ENCODE peak calls at places on chromosome 20, in five cellular contexts. O is A549, Y is heart right ventricle, U is right cardiac atrium, D is pancreas. P is an unnamed sample.

GRCh38 chr20:51360451-51361230 is 181.9 kb downstream of the NFATC2 start:
- DNase-seq in D (no peak), U (no peak), O (peak; percentile 59), Y (no peak), P (no peak)

GRCh38 chr20:5127859-5128409 is 1.1 kb downstream of the CDS2 start:
- DNase-seq in D (no peak), Y (no peak), U (no peak), O (no peak), P (no peak)

GRCh38 chr20:63106765-63107448 is 100.1 kb upstream of the BHLHE23 start:
- DNase-seq in Y (no peak), U (peak; percentile 22), D (no peak), O (no peak), P (no peak)

GRCh38 chr20:45407783-45408645 is at the start of gene DBNDD2:
- DNase-seq in Y (peak; percentile 80), U (peak; percentile 58), D (no peak), O (no peak), P (peak; percentile 22)

GRCh38 chr20:325889-326644 is 715 bp downstream of the SOX12 start:
- DNase-seq in O (peak; percentile 45), Y (peak; percentile 57), D (peak; percentile 69), U (peak; percentile 92), P (peak; percentile 53)

GRCh38 chr20:48298851-48299484 is 513.7 kb upstream of the SULF2 start:
- DNase-seq in D (peak; percentile 49), U (no peak), O (peak; percentile 60), Y (peak; percentile 64), P (no peak)

GRCh38 chr20:23024701-23025100 is 10.4 kb upstream of the SSTR4 start:
- DNase-seq in D (no peak), O (no peak), Y (no peak), U (no peak), P (no peak)

GRCh38 chr20:62356948-62357667 is 10.0 kb downstream of the LAMA5 start:
- DNase-seq in Y (peak; percentile 87), D (no peak), O (no peak), U (peak; percentile 88), P (no peak)

GRCh38 chr20:25120462-25120861 is 38.5 kb upstream of the VSX1 start:
- DNase-seq in O (no peak), D (no peak), Y (no peak), U (no peak), P (no peak)

GRCh38 chr20:53291548-53291947 is 302.1 kb downstream of the ZNF217 start:
- DNase-seq in Y (no peak), U (no peak), D (no peak), O (no peak), P (no peak)

GRCh38 chr20:16588241-16588640 is 15.0 kb upstream of the KIF16B start:
- DNase-seq in O (no peak), Y (no peak), D (no peak), U (no peak), P (no peak)

GRCh38 chr20:25408170-25408547 is 686 bp downstream of the GINS1 start:
- DNase-seq in D (no peak), U (no peak), O (no peak), Y (no peak), P (no peak)

GRCh38 chr20:61288331-61288784 is 36.3 kb downstream of the CDH4 start:
- DNase-seq in Y (no peak), O (no peak), U (peak; percentile 63), D (no peak), P (no peak)

GRCh38 chr20:1424336-1424735 is 31.5 kb upstream of the FKBP1A start:
- DNase-seq in D (no peak), U (no peak), O (no peak), Y (no peak), P (no peak)

GRCh38 chr20:6558361-6558760 is 209.1 kb upstream of the BMP2 start:
- DNase-seq in U (no peak), Y (no peak), O (no peak), D (no peak), P (no peak)

GRCh38 chr20:62486431-62486954 is 10.7 kb upstream of the GATA5 start:
- DNase-seq in D (no peak), O (no peak), U (no peak), Y (no peak), P (no peak)

GRCh38 chr20:1876975-1877603 is 18.1 kb upstream of the SIRPA start:
- DNase-seq in O (peak; percentile 99), Y (no peak), D (no peak), U (no peak), P (no peak)

GRCh38 chr20:5996765-5997164 is 46.3 kb downstream of the MCM8 start:
- DNase-seq in D (no peak), U (no peak), Y (no peak), O (no peak), P (peak; percentile 5)

GRCh38 chr20:52312131-52312729 is 120.7 kb upstream of the ZFP64 start:
- DNase-seq in U (peak; percentile 43), D (peak; percentile 16), O (peak; percentile 55), Y (peak; percentile 40), P (peak; percentile 70)

GRCh38 chr20:6848992-6849391 is 81.5 kb downstream of the BMP2 start:
- DNase-seq in D (no peak), U (no peak), O (no peak), Y (no peak), P (no peak)

GRCh38 chr20:36528875-36529425 is 12.4 kb upstream of the MYL9 start:
- DNase-seq in Y (no peak), O (no peak), D (no peak), U (no peak), P (no peak)

GRCh38 chr20:41654292-41654691 is 36.1 kb upstream of the CHD6 start:
- DNase-seq in Y (no peak), D (no peak), O (no peak), U (no peak), P (no peak)

GRCh38 chr20:24098886-24099285 is 110.3 kb upstream of the GGTLC1 start:
- DNase-seq in Y (no peak), U (no peak), O (no peak), D (no peak), P (no peak)

DNA sequence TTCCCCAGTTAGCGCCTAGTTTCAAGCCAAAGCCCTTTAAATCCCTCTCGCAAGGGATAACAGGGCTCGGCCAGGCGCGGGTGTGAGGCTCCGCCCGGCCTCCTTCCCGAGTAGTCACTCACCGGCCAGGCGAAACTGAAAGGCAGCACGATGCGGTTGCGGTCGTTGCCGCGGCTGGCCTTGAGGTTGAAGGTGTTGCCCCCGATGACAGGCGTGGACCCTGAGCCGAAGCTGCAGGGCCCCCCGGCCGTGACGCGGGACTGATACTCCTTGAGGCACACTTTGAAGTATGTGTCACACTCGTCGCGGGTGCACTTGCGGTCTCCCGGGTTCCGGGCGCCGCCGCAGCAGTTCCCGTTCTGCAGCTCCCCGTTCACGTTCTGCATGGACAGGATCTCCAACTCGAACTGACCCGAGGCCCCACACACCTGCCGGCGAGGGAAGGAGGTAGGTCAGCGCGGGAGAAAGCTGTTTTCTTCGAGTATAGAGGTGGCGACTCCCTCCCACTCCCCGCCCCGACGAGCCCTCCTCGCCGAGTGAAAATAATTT is 1.1 kb downstream of the JAG1 start:
- DNase-seq in Y (peak; percentile 58), U (peak; percentile 87), O (no peak), D (peak; percentile 66), P (peak; percentile 69)
- H3K4me1 ChIP-seq in Y (peaks cover 24% of the 10 kb centered on the region), U (peaks cover 7% of the 10 kb centered on the region), O (peaks cover 43% of the 10 kb centered on the region), D (peaks cover 16% of the 10 kb centered on the region), P (no peaks in the 10 kb centered on the region)

GRCh38 chr20:43838703-43839060 is 76.0 kb upstream of the TOX2 start:
- DNase-seq in Y (no peak), U (no peak), O (no peak), D (no peak), P (no peak)
- H3K27ac ChIP-seq in Y (no peak overlapping the region), U (no peak overlapping the region), O (no peak overlapping the region), D (no peak overlapping the region), P (no peak overlapping the region)

GRCh38 chr20:38138086-38138777 is 26.8 kb downstream of the TGM2 start:
- DNase-seq in D (no peak), U (peak; percentile 37), O (no peak), Y (no peak), P (no peak)

GRCh38 chr20:38137441-38138037 is 27.5 kb downstream of the TGM2 start:
- DNase-seq in Y (no peak), U (peak; percentile 30), O (no peak), D (no peak), P (no peak)

GRCh38 chr20:38134427-38135281 is 30.4 kb downstream of the TGM2 start:
- DNase-seq in Y (no peak), O (no peak), D (no peak), U (peak; percentile 76), P (no peak)

GRCh38 chr20:38135641-38136420 is 29.2 kb downstream of the TGM2 start:
- DNase-seq in O (no peak), D (no peak), U (peak; percentile 58), Y (no peak), P (no peak)

GRCh38 chr20:38136421-38137245 is 28.4 kb downstream of the TGM2 start:
- DNase-seq in O (no peak), D (no peak), U (peak; percentile 53), Y (no peak), P (no peak)
- H3K4me1 ChIP-seq in O (peaks cover 45% of the 10 kb centered on the region), D (no peaks in the 10 kb centered on the region), U (peaks cover 15% of the 10 kb centered on the region), Y (peaks cover 52% of the 10 kb centered on the region), P (no peaks in the 10 kb centered on the region)

GRCh38 chr20:13865156-13865555 is 80.3 kb downstream of the NDUFAF5 start:
- DNase-seq in D (no peak), O (no peak), U (no peak), Y (no peak), P (no peak)
- H3K27ac ChIP-seq in D (no peak overlapping the region), O (no peak overlapping the region), U (no peak overlapping the region), Y (no peak overlapping the region), P (no peak overlapping the region)

DNA sequence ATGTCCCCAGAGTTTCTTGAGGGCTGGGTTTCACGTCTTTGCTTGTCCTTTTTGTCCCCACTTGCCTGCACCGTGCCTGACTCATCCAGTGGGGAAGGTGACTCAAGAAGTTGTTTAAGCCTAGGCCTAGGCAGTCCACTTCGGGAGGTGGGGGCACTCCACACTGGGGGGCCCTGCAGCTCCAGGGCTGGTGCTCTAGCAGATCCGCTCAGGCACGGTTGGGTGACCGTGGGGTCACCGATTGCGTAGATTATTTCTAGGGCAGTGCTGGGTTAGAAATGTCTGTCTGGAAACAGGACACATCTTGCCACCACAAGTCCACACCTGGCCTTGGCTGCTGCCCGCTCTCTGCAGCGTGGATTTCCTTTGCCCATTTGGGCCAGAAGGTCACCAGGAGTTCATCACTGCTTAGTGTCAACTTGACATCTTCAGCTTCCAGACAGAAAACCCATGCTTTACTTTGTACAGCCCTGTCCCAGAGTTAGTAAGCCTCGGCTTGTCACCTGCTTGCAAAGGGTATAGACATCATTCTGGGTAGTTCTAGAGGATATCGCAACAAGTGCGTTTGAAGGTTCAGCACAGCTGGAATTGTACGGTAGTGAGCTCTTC is 13.6 kb upstream of the C20orf144 start:
- DNase-seq in U (no peak), Y (no peak), D (no peak), O (no peak), P (no peak)
- H3K4me1 ChIP-seq in U (peaks cover 9% of the 10 kb centered on the region), Y (peaks cover 17% of the 10 kb centered on the region), D (peaks cover 22% of the 10 kb centered on the region), O (peaks cover 2% of the 10 kb centered on the region), P (no peaks in the 10 kb centered on the region)

GRCh38 chr20:59165389-59165785 is 1.8 kb downstream of the ZNF831 start:
- DNase-seq in Y (no peak), O (no peak), D (no peak), U (no peak), P (peak; percentile 20)
- H3K27ac ChIP-seq in Y (no peak overlapping the region), O (no peak overlapping the region), D (no peak overlapping the region), U (no peak overlapping the region), P (peak overlapping the region; percentile 93)

GRCh38 chr20:57323034-57323433 is 6.6 kb upstream of the SPO11 start:
- DNase-seq in Y (no peak), O (no peak), U (peak; percentile 24), D (no peak), P (no peak)
- H3K4me1 ChIP-seq in Y (no peaks in the 10 kb centered on the region), O (no peaks in the 10 kb centered on the region), U (no peaks in the 10 kb centered on the region), D (no peaks in the 10 kb centered on the region), P (no peaks in the 10 kb centered on the region)